ENCODE peak calls at places on chromosomes 6 and 20, in five cellular contexts. One of them, this sample, is unnamed.

GRCh38 chr20:34016736-34017135 is 23.0 kb downstream of the RALY start:
- DNase-seq in lower lobe of right lung: no peak
- DNase-seq in mesenchymal stem cell: no peak
- DNase-seq in fibroblast of pulmonary artery: no peak
- DNase-seq in adipocyte: no peak
- DNase-seq in this sample: no peak

GRCh38 chr20:58711266-58712051 is 18.9 kb downstream of the NPEPL1 start:
- DNase-seq in lower lobe of right lung: no peak
- DNase-seq in mesenchymal stem cell: no peak
- DNase-seq in adipocyte: no peak
- DNase-seq in fibroblast of pulmonary artery: no peak
- DNase-seq in this sample: no peak

GRCh38 chr20:3045042-3045815 is 623 bp upstream of the MRPS26 start:
- DNase-seq in fibroblast of pulmonary artery: peak
- DNase-seq in adipocyte: peak
- DNase-seq in lower lobe of right lung: peak
- DNase-seq in mesenchymal stem cell: peak
- DNase-seq in this sample: peak

GRCh38 chr6:35647400-35647799 is 41.3 kb downstream of the FKBP5 start:
- DNase-seq in fibroblast of pulmonary artery: no peak
- DNase-seq in lower lobe of right lung: no peak
- DNase-seq in mesenchymal stem cell: no peak
- DNase-seq in adipocyte: no peak
- DNase-seq in this sample: no peak

GRCh38 chr6:160042014-160042773 is 73.3 kb downstream of the IGF2R start:
- DNase-seq in adipocyte: peak
- DNase-seq in fibroblast of pulmonary artery: peak
- DNase-seq in mesenchymal stem cell: no peak
- DNase-seq in lower lobe of right lung: no peak
- DNase-seq in this sample: no peak

GRCh38 chr6:89144358-89145041 is 1.4 kb upstream of the PM20D2 start:
- DNase-seq in lower lobe of right lung: no peak
- DNase-seq in fibroblast of pulmonary artery: no peak
- DNase-seq in mesenchymal stem cell: no peak
- DNase-seq in adipocyte: no peak
- DNase-seq in this sample: no peak

GRCh38 chr20:5313916-5314315 is 2.8 kb downstream of the PROKR2 start:
- DNase-seq in fibroblast of pulmonary artery: no peak
- DNase-seq in lower lobe of right lung: no peak
- DNase-seq in adipocyte: no peak
- DNase-seq in mesenchymal stem cell: no peak
- DNase-seq in this sample: no peak

GRCh38 chr6:114952229-114952628 is 609.4 kb upstream of the HS3ST5 start:
- DNase-seq in lower lobe of right lung: no peak
- DNase-seq in fibroblast of pulmonary artery: no peak
- DNase-seq in mesenchymal stem cell: no peak
- DNase-seq in adipocyte: no peak
- DNase-seq in this sample: no peak

GRCh38 chr20:63556873-63557478 is 3.0 kb downstream of the FNDC11 start:
- DNase-seq in mesenchymal stem cell: no peak
- DNase-seq in fibroblast of pulmonary artery: no peak
- DNase-seq in lower lobe of right lung: no peak
- DNase-seq in adipocyte: no peak
- DNase-seq in this sample: no peak

GRCh38 chr20:23669866-23670265 is 19.0 kb downstream of the CST4 start:
- DNase-seq in lower lobe of right lung: no peak
- DNase-seq in mesenchymal stem cell: no peak
- DNase-seq in adipocyte: no peak
- DNase-seq in fibroblast of pulmonary artery: no peak
- DNase-seq in this sample: no peak

GRCh38 chr20:13771853-13772453 is 12.8 kb downstream of the ESF1 start:
- DNase-seq in fibroblast of pulmonary artery: peak
- DNase-seq in adipocyte: peak
- DNase-seq in lower lobe of right lung: no peak
- DNase-seq in mesenchymal stem cell: peak
- DNase-seq in this sample: peak

GRCh38 chr6:158475344-158476302 is 84.3 kb upstream of the TMEM181 start:
- DNase-seq in lower lobe of right lung: no peak
- DNase-seq in adipocyte: peak
- DNase-seq in fibroblast of pulmonary artery: peak
- DNase-seq in mesenchymal stem cell: peak
- DNase-seq in this sample: peak

GRCh38 chr6:64930664-64931063 is 776.4 kb downstream of the EYS start:
- DNase-seq in fibroblast of pulmonary artery: no peak
- DNase-seq in mesenchymal stem cell: no peak
- DNase-seq in lower lobe of right lung: no peak
- DNase-seq in adipocyte: no peak
- DNase-seq in this sample: no peak

GRCh38 chr6:120010075-120010474 is 660.5 kb upstream of the MAN1A1 start:
- DNase-seq in lower lobe of right lung: no peak
- DNase-seq in fibroblast of pulmonary artery: no peak
- DNase-seq in adipocyte: no peak
- DNase-seq in mesenchymal stem cell: no peak
- DNase-seq in this sample: no peak

GRCh38 chr6:79170915-79171314 is 63.6 kb downstream of the HMGN3 start:
- DNase-seq in lower lobe of right lung: no peak
- DNase-seq in mesenchymal stem cell: no peak
- DNase-seq in adipocyte: no peak
- DNase-seq in fibroblast of pulmonary artery: peak
- DNase-seq in this sample: peak

GRCh38 chr6:53493635-53494025 is 51.3 kb downstream of the GCLC start:
- DNase-seq in adipocyte: peak
- DNase-seq in lower lobe of right lung: no peak
- DNase-seq in mesenchymal stem cell: peak
- DNase-seq in fibroblast of pulmonary artery: no peak
- DNase-seq in this sample: peak

GRCh38 chr20:9147553-9148024 is 78.7 kb downstream of the PLCB4 start:
- DNase-seq in fibroblast of pulmonary artery: no peak
- DNase-seq in lower lobe of right lung: no peak
- DNase-seq in adipocyte: peak
- DNase-seq in mesenchymal stem cell: peak
- DNase-seq in this sample: peak

GRCh38 chr6:41538556-41539182 is 7.5 kb upstream of the FOXP4 start:
- DNase-seq in adipocyte: no peak
- DNase-seq in lower lobe of right lung: no peak
- DNase-seq in mesenchymal stem cell: peak
- DNase-seq in fibroblast of pulmonary artery: peak
- DNase-seq in this sample: peak

GRCh38 chr20:19314619-19315018 is 102.2 kb downstream of the SLC24A3 start:
- DNase-seq in fibroblast of pulmonary artery: no peak
- DNase-seq in lower lobe of right lung: no peak
- DNase-seq in mesenchymal stem cell: no peak
- DNase-seq in adipocyte: no peak
- DNase-seq in this sample: no peak

GRCh38 chr20:32113861-32114260 is 4.3 kb downstream of the TM9SF4 start:
- DNase-seq in adipocyte: no peak
- DNase-seq in lower lobe of right lung: no peak
- DNase-seq in mesenchymal stem cell: no peak
- DNase-seq in fibroblast of pulmonary artery: no peak
- DNase-seq in this sample: no peak

GRCh38 chr6:52361347-52361944 is 505 bp upstream of the PAQR8 start:
- DNase-seq in adipocyte: peak
- DNase-seq in fibroblast of pulmonary artery: no peak
- DNase-seq in lower lobe of right lung: peak
- DNase-seq in mesenchymal stem cell: peak
- DNase-seq in this sample: peak

DNA sequence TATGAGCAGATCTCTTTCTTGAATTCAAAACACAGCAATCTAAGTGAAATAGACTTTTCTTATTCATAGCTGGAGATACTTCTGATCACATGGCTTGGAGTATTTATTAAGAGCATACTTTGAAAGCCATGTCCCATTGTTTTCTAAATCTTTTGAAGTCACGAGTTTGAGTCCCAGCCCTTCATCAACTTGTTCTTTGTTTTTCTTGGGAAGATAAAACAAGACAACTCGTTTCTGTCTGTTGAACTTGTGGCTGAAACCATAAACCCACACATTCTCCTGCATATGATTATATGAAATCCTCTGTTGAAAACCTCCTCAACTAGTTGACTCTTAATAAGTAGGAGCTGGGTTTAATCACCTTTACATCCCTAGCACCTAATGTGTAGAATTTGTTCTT is 3.3 kb downstream of the RNF144B start:
- DNase-seq in fibroblast of pulmonary artery: no peak
- DNase-seq in lower lobe of right lung: no peak
- DNase-seq in mesenchymal stem cell: no peak
- DNase-seq in adipocyte: no peak
- DNase-seq in this sample: no peak
- H3K4me3 ChIP-seq in fibroblast of pulmonary artery: no peak
- H3K4me3 ChIP-seq in lower lobe of right lung: peak
- H3K4me3 ChIP-seq in mesenchymal stem cell: no peak
- H3K4me3 ChIP-seq in adipocyte: peak
- H3K4me3 ChIP-seq in this sample: no peak

GRCh38 chr6:93823489-93823888 is 404.1 kb upstream of the EPHA7 start:
- DNase-seq in lower lobe of right lung: no peak
- DNase-seq in fibroblast of pulmonary artery: no peak
- DNase-seq in mesenchymal stem cell: no peak
- DNase-seq in adipocyte: no peak
- DNase-seq in this sample: no peak
- H3K4me3 ChIP-seq in lower lobe of right lung: no peak
- H3K4me3 ChIP-seq in fibroblast of pulmonary artery: no peak
- H3K4me3 ChIP-seq in mesenchymal stem cell: no peak
- H3K4me3 ChIP-seq in adipocyte: no peak
- H3K4me3 ChIP-seq in this sample: no peak

DNA sequence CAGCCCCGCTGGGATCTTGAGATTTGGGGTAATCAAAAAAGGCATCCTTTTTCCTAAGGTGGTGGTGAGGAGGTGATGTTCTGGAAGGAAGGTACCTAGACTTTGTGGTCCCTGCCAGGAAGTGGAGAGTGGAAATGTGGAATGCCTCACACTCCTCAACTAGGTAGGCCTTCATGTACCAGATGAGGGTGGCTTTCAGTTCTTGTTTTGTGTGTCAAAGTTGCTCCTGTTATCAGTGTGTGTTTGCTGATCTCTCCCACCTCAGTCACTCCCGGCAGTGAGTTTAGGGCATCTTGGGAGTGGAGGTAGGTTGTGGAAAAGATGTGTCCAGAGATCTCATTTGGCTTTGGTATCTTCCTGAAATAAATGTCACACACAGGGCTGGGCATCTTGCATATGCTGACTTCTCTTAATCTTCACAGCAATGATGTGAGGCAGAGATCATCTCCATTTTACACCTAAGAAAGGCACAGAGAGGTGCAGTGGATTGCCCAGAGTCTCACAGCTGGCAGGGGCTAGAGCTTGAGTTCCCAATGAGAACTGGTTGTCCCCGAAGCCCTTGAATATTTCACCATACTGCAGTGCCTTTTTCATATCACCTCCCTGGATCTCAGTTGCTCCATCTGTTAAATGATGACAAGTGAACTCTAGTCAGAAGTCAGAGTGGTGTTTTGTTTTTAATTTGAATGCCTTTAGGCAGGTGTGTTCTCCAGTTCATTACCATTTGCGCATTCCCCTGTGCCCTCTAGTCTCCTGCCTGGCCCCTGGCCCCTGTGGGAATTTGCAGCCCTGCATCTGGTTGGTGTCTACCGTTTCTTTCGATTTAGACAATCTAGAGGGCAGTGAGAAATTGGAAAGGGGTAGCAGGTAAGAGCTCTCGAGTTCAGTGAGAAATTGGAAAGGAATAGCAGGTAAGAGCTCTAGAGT is 2.9 kb downstream of the PKIG start:
- DNase-seq in adipocyte: no peak
- DNase-seq in fibroblast of pulmonary artery: no peak
- DNase-seq in lower lobe of right lung: no peak
- DNase-seq in mesenchymal stem cell: no peak
- DNase-seq in this sample: no peak
- H3K4me3 ChIP-seq in adipocyte: no peak
- H3K4me3 ChIP-seq in fibroblast of pulmonary artery: no peak
- H3K4me3 ChIP-seq in lower lobe of right lung: peak
- H3K4me3 ChIP-seq in mesenchymal stem cell: peak
- H3K4me3 ChIP-seq in this sample: no peak

DNA sequence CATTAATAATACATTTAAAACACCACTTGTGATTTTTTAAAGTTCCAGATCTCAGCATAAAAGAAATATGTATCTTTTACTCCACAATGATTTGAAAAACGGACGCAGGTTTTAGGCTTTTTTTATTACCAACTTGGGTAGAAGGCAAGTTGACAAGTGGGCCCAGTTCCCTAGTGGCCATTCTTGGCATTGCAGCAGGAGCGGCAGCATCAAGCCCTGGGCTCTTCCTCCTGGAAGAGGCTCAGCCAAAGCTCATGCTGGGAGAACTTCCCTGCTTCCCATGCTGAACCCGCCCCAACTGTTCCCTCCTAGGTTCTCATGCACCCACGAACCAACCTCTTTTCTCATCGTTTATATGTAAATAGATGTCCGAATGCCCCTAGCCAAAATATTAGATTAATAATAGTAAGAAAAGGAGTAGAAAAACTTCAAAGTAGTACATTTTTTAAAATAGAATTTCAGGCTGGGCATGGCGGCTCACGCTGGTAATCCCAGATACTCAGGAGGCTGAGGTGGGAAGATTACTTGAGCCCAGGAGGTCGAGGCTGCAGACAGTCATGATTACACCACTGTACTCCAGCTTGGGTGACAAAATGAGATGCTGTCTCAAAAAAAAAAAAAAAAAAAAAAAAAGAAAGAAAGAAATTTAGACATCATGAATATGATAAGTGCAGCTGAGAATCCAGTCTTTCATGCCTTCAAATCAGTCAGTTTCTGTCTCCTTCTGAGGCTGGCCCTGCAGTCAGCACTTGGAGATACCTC is 18.2 kb upstream of the MYB start:
- DNase-seq in mesenchymal stem cell: peak
- DNase-seq in fibroblast of pulmonary artery: peak
- DNase-seq in lower lobe of right lung: no peak
- DNase-seq in adipocyte: peak
- DNase-seq in this sample: peak
- H3K4me3 ChIP-seq in mesenchymal stem cell: no peak
- H3K4me3 ChIP-seq in fibroblast of pulmonary artery: no peak
- H3K4me3 ChIP-seq in lower lobe of right lung: no peak
- H3K4me3 ChIP-seq in adipocyte: no peak
- H3K4me3 ChIP-seq in this sample: no peak

DNA sequence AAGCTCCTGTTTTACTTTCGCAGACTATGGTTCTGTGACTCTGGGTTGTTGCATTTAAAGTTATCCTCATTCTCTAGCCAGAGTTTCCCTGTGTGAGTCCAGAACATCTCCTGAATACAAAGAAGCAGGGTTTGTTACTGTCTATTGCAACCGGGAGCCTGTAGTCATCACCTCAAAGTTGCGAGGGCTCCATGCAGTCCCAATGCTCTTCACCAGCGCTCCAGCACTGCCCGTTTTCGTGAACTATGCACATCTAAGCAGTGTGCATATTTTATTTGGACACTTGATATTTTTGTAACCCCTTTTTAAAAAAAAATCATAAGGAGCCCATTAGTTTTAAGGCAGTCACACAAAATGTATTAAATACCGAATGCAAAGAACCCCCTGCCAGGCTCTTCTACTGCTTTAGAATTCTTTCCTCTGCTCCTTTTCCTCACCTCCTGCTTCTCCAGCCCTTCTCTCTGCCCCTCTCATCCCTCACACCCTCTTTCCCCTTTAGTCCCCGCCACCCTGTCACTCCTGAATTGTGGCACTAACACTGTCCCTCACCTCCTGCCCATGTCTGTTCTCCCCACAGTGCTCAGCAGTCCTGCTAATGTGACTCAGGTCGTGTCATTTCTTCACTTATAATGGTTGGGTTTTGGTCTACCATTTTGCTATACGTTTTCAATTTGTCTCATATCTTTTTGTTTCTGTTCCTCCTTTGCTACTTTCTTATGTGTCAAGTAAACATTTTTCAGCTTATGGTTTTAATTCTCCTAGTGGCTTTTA is 1.1 kb upstream of the HLA-C start:
- DNase-seq in mesenchymal stem cell: no peak
- DNase-seq in lower lobe of right lung: no peak
- DNase-seq in fibroblast of pulmonary artery: no peak
- DNase-seq in adipocyte: no peak
- DNase-seq in this sample: no peak
- H3K4me3 ChIP-seq in mesenchymal stem cell: peak
- H3K4me3 ChIP-seq in lower lobe of right lung: peak
- H3K4me3 ChIP-seq in fibroblast of pulmonary artery: no peak
- H3K4me3 ChIP-seq in adipocyte: no peak
- H3K4me3 ChIP-seq in this sample: no peak